ENCODE peak calls at places on chromosomes 1 and 21, in seven cellular contexts. P is Kasumi-1, C is NCI-H2081, V is left cardiac atrium, O is GM12865, J is mammary epithelial cell, I is H7. M is an unnamed sample.
A peak's percentile ranks its signal among the peaks of the same experiment; 100 is the strongest.

GRCh38 chr1:11938722-11939526 is 4.4 kb downstream of the PLOD1 start:
- DNase-seq in P (no peak), C (no peak), V (peak; percentile 83), O (no peak), J (peak; percentile 19), I (peak; percentile 64), M (no peak)

GRCh38 chr1:233244183-233244582 is 51.3 kb downstream of the PCNX2 start:
- DNase-seq in P (no peak), C (no peak), V (no peak), O (no peak), J (no peak), I (no peak), M (no peak)

GRCh38 chr1:204443871-204444581 is 32.4 kb upstream of the PPP1R15B start:
- DNase-seq in P (no peak), C (no peak), V (no peak), O (no peak), J (peak; percentile 93), I (no peak), M (no peak)

GRCh38 chr21:41927727-41928409 is 25.9 kb downstream of the C2CD2 start:
- DNase-seq in P (peak; percentile 59), C (no peak), V (no peak), O (peak; percentile 83), J (no peak), I (peak; percentile 30), M (no peak)

GRCh38 chr1:6724517-6725141 is 23.0 kb upstream of the DNAJC11 start:
- DNase-seq in P (no peak), C (no peak), V (no peak), O (no peak), J (peak; percentile 14), I (no peak), M (no peak)

GRCh38 chr1:47725000-47725731 is 272.0 kb downstream of the TRABD2B start:
- DNase-seq in P (no peak), C (no peak), V (peak; percentile 37), O (no peak), J (no peak), I (peak; percentile 93), M (peak; percentile 84)

GRCh38 chr1:221994939-221995338 is 253.1 kb upstream of the DUSP10 start:
- DNase-seq in P (no peak), C (no peak), V (no peak), O (no peak), J (peak; percentile 96), I (no peak), M (no peak)

GRCh38 chr1:1006305-1007159 is 6.6 kb upstream of the HES4 start:
- DNase-seq in P (no peak), C (no peak), V (no peak), O (no peak), J (no peak), I (peak; percentile 78), M (no peak)

GRCh38 chr1:212721388-212722247 is 22.0 kb upstream of the BATF3 start:
- DNase-seq in P (no peak), C (no peak), V (no peak), O (peak; percentile 53), J (peak; percentile 40), I (no peak), M (no peak)

GRCh38 chr1:53584446-53585102 is 125.4 kb downstream of the DMRTB1 start:
- DNase-seq in P (no peak), C (no peak), V (no peak), O (no peak), J (no peak), I (no peak), M (no peak)

GRCh38 chr1:9316080-9316444 is 23.4 kb downstream of the SPSB1 start:
- DNase-seq in P (no peak), C (no peak), V (no peak), O (no peak), J (no peak), I (peak; percentile 55), M (no peak)

GRCh38 chr1:36133484-36133883 is 8.5 kb upstream of the COL8A2 start:
- DNase-seq in P (no peak), C (no peak), V (peak; percentile 79), O (no peak), J (peak; percentile 84), I (no peak), M (peak; percentile 12)

GRCh38 chr1:109776206-109776835 is 12.6 kb upstream of the EPS8L3 start:
- DNase-seq in P (no peak), C (no peak), V (peak; percentile 15), O (no peak), J (no peak), I (no peak), M (no peak)

GRCh38 chr1:76035053-76035452 is 39.5 kb upstream of the ST6GALNAC3 start:
- DNase-seq in P (peak; percentile 78), C (no peak), V (no peak), O (no peak), J (no peak), I (no peak), M (no peak)

GRCh38 chr1:203796223-203796747 is 862 bp downstream of the ZBED6 start:
- DNase-seq in P (peak; percentile 43), C (peak; percentile 21), V (peak; percentile 29), O (peak; percentile 45), J (peak; percentile 34), I (peak; percentile 29), M (no peak)

GRCh38 chr1:62384276-62385005 is 52.4 kb upstream of the USP1 start:
- DNase-seq in P (no peak), C (peak; percentile 58), V (no peak), O (no peak), J (peak; percentile 68), I (no peak), M (peak; percentile 43)

GRCh38 chr1:223473576-223474344 is 80.5 kb downstream of the CCDC185 start:
- DNase-seq in P (no peak), C (no peak), V (no peak), O (no peak), J (no peak), I (no peak), M (no peak)

GRCh38 chr1:12387641-12388040 is 157.8 kb downstream of the VPS13D start:
- DNase-seq in P (peak; percentile 18), C (no peak), V (no peak), O (no peak), J (no peak), I (no peak), M (no peak)

GRCh38 chr1:68111804-68112436 is 61.5 kb upstream of the DIRAS3 start:
- DNase-seq in P (peak; percentile 66), C (peak; percentile 21), V (peak; percentile 52), O (no peak), J (peak; percentile 63), I (peak; percentile 27), M (peak; percentile 40)

GRCh38 chr1:54027848-54028247 is 9.9 kb upstream of the LDLRAD1 start:
- DNase-seq in P (no peak), C (no peak), V (no peak), O (no peak), J (no peak), I (no peak), M (no peak)

GRCh38 chr1:172531846-172532699 is 877 bp upstream of the SUCO start:
- DNase-seq in P (peak; percentile 98), C (peak; percentile 91), V (peak; percentile 88), O (peak; percentile 98), J (peak; percentile 98), I (peak; percentile 82), M (peak; percentile 91)